ENCODE peak calls at places on chromosomes 16 and 17, in four cellular contexts. Z, M, S and L are unnamed samples.

GRCh38 chr17:10614536-10615155 is 42.5 kb downstream of the MYH3 start:
- DNase-seq in M (no peak), Z (no peak), S (peak; percentile 27), L (no peak)

GRCh38 chr17:4008496-4009163 is 44.4 kb upstream of the ATP2A3 start:
- DNase-seq in Z (no peak), S (no peak), M (no peak), L (no peak)

GRCh38 chr16:25586826-25587225 is 104.9 kb upstream of the HS3ST4 start:
- DNase-seq in Z (no peak), M (no peak), S (no peak), L (no peak)

GRCh38 chr17:78558181-78558850 is 18.9 kb downstream of the DNAH17 start:
- DNase-seq in S (peak; percentile 39), M (no peak), Z (no peak), L (no peak)

GRCh38 chr16:22004321-22004720 is 3.4 kb upstream of the PDZD9 start:
- DNase-seq in M (no peak), S (no peak), Z (no peak), L (no peak)

GRCh38 chr17:81314410-81315169 is 19.5 kb upstream of the SLC38A10 start:
- DNase-seq in S (no peak), M (peak; percentile 67), Z (no peak), L (no peak)

GRCh38 chr16:4833584-4833983 is 13.5 kb downstream of the GLYR1 start:
- DNase-seq in Z (no peak), S (no peak), M (no peak), L (no peak)

GRCh38 chr17:34980353-34980680 is at the start of gene LIG3:
- DNase-seq in M (peak; percentile 95), S (peak; percentile 93), Z (peak; percentile 94), L (peak; percentile 96)

GRCh38 chr17:45841883-45842525 is 2.7 kb upstream of the SPPL2C start:
- DNase-seq in Z (no peak), M (no peak), S (no peak), L (no peak)

GRCh38 chr17:82794781-82795505 is 43.1 kb downstream of the TBCD start:
- DNase-seq in S (no peak), Z (peak; percentile 57), M (no peak), L (no peak)

DNA sequence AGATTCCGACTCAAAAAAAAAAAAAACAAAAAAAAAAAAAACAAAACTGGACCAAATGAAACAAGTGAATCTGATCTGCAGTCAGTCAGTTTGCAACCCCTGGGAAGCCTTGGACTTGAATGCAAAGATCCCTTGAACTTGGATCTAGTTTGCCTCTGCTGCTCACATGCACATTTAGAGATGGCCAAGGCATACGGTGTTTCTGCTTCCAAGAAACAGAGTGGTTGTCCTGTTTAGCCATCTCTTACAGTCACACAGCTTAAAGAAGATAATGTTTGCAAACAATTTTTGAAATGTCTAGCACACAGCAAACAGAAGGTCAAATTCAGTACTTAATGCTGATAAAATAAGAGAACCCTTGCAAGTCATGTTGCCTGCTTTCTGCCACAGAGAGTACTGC is 4.5 kb downstream of the NDE1 start:
- DNase-seq in S (no peak), Z (no peak), M (no peak), L (no peak)
- TF ChIP-seq POLR2A in S (no peak), Z (no peak), M (no peak), L (no peak)

DNA sequence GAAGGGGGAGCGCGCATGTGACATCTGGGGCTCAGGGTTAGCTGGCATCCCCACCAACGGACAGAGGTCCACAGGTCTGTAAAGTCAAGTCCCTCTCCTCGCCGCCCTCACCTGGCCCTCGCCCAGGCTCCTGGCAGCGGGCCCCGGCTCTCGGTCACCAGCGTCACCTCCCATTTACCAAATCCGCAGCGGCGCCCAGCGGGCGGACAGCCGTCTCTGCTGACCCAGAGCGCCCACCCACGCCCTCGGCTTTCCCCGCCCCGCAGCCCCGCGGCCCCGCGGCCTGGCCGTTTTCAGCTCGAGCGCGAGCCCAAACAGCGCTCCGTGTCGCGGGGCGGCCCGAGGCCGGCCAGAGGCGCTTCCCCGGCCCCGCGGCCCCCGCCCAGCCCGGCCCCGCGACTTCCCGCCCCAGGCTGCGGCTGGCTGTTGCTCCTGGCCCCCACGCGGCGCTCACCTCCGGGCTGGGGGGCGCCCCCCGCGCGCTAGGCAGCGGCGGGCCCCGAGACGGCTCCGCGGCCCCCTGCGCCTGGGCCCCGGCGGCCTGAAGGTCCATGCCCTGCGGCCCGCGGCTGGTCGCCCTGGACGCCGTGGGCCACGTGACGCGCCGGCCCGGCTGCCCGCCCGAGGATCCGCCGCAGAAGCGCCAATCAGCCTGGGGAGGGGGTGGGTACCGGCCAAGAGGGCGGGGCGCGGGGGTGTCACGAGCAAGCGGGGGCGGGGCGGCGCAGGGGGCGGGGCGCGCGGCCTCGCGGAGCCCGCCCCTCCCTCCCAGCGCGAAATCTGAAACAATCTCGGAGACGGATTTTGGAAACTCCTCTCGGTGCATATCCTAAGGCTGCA is at the start of gene COPRS:
- DNase-seq in M (peak; percentile 88), Z (peak; percentile 94), S (peak; percentile 93), L (peak; percentile 91)
- TF ChIP-seq POLR2A in M (peak; percentile 46), Z (no peak), S (peak; percentile 94), L (peak; percentile 30)

GRCh38 chr16:57689772-57690558 is 4.6 kb upstream of the DRC7 start:
- DNase-seq in Z (no peak), S (no peak), M (no peak), L (no peak)
- TF ChIP-seq POLR2A in Z (no peak), S (no peak), M (no peak), L (no peak)

GRCh38 chr16:30984669-30985400 is at the start of gene HSD3B7:
- DNase-seq in S (peak; percentile 96), Z (peak; percentile 90), M (peak; percentile 90), L (peak; percentile 95)
- TF ChIP-seq POLR2A in S (no peak), Z (no peak), M (no peak), L (no peak)

DNA sequence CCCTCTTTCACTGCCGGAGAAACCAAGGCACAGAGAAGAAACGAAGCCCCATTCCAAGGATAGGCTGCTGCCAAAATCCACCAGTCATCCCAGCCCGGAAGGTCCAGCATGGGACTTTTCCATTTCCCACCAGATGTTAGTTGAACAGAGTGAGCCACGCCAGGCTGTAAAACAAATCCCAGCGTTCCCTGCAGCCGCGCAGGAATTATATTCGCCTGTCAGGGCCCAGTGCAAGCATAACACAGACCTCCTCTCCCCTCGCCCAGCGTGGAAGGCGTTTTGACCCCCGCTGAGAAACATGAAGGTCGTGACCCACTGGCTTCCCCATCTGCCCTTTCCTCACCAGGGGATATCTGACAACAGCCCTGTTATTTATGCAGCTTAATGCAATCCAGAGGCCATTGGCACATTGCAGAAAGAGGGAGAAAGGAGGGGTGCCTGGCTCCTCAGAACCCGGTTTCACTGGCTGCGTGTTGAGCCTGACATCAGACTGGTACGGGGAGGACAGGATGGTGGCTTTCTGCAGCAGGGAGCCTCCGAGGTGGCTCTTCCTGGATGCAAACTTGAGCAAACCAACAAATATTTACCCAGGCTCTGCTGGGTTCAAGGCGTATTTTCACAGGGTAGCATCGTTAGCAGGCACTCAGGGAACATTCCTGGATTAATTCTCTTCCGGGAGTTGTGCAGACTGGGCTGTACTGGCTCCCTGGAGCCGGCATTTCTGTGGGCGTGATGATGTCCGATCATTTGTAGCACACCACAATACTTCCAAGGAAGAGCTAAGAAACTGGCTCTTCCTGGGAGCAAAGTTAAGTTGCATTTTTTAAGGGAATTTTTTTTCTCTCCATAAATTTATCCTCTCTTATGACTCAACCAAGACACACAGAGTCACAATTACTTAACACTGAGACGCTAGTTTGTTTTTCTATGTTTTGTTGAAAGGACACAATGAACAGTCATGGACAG is 211.9 kb upstream of the FOXF1 start:
- DNase-seq in M (no peak), S (no peak), Z (no peak), L (no peak)
- TF ChIP-seq POLR2A in M (no peak), S (no peak), Z (no peak), L (no peak)

GRCh38 chr17:76685846-76686245 is 24.9 kb downstream of the MXRA7 start:
- DNase-seq in M (no peak), Z (peak; percentile 61), S (no peak), L (no peak)
- TF ChIP-seq POLR2A in M (no peak), Z (no peak), S (no peak), L (no peak)

GRCh38 chr17:48104440-48104839 is 3.1 kb upstream of the SNX11 start:
- DNase-seq in Z (no peak), S (no peak), M (no peak), L (no peak)

GRCh38 chr17:48110722-48111121 is 3.2 kb downstream of the SNX11 start:
- DNase-seq in S (no peak), Z (no peak), M (no peak), L (no peak)

GRCh38 chr17:48106802-48107136 is 797 bp upstream of the SNX11 start:
- DNase-seq in M (no peak), Z (no peak), S (no peak), L (no peak)

GRCh38 chr17:48103379-48103715 is 2.1 kb upstream of the CBX1 start:
- DNase-seq in S (no peak), Z (no peak), M (no peak), L (no peak)

DNA sequence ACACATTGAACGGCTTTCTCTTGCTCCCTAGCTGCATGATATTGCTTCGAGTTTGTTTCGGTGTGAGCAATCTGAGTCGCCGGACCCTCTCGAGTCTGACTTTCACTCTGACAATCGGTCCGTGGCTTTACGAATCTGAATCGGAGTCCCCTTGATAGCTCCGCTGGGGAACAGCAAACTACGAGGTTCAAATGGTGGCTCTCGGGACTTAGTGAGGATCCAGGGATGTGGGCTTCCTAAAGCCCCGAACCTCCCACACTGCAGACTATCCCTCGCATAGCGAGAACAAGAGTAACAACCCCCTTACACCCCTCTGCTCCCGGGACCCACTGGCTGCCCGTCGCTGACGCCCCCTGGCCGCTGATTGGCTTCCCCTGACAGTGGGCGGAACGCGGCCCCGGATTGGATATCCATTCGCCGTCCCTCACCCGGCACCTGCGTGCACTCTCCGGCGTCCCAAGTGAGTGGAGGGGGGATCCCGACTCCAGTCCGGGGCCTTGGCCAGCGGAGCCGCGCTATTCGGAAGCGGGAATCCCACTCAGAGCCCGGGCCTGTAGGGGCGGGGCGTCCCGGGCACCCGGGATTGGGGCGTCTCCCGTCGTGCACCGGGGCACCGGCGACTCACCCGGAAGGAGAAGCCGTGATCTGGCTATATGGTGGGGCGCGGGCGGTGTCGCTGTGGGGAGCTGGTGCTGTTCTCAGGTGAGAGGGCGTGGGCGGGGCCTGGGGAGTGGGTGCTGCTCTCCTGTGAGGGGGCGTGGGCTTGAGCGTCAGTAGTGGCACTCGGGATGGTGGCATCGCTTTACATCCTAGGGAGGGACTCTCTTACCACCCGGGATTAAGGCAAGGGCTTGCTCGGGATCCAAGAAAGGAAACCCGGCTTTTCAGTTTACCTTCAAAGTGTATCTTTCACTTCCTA is at the start of gene SNX11:
- DNase-seq in S (peak; percentile 90), M (peak; percentile 85), Z (peak; percentile 91), L (peak; percentile 96)
- TF ChIP-seq POLR2A in S (peak; percentile 78), M (no peak), Z (no peak), L (no peak)